ENCODE peak calls at places on chromosomes 11 and 22, in four cellular contexts. X, P, D and I are unnamed samples.

GRCh38 chr11:14258177-14258935 is 100.6 kb downstream of the RRAS2 start:
- DNase-seq in P (no peak), X (no peak), D (peak; percentile 69), I (no peak)

GRCh38 chr22:50531546-50532352 is 1.9 kb upstream of the TYMP start:
- DNase-seq in D (no peak), P (peak; percentile 24), X (peak; percentile 53), I (no peak)

GRCh38 chr11:116972692-116973091 is 125.5 kb downstream of the SIK3 start:
- DNase-seq in D (no peak), P (no peak), X (no peak), I (no peak)

GRCh38 chr11:60087239-60087638 is 1.2 kb upstream of the MS4A2 start:
- DNase-seq in X (no peak), D (no peak), P (no peak), I (no peak)

GRCh38 chr11:61493832-61494231 is 14.7 kb upstream of the LRRC10B start:
- DNase-seq in X (no peak), D (no peak), P (no peak), I (no peak)

GRCh38 chr11:10379022-10379421 is 74.1 kb downstream of the ADM start:
- DNase-seq in X (no peak), D (no peak), P (no peak), I (no peak)

GRCh38 chr11:63906585-63906984 is 10.4 kb downstream of the RCOR2 start:
- DNase-seq in X (peak; percentile 56), D (peak; percentile 15), P (no peak), I (no peak)

GRCh38 chr11:5369793-5370192 is 13.8 kb upstream of the OR51M1 start:
- DNase-seq in X (no peak), D (peak; percentile 30), P (no peak), I (no peak)

GRCh38 chr22:17218341-17218740 is 894 bp downstream of the ADA2 start:
- DNase-seq in X (no peak), P (no peak), D (no peak), I (no peak)

GRCh38 chr22:48547971-48548370 is 1279.7 kb downstream of the BRD1 start:
- DNase-seq in X (no peak), D (no peak), P (no peak), I (no peak)

GRCh38 chr11:75527938-75528845 is 2.5 kb upstream of the GDPD5 start:
- DNase-seq in D (no peak), P (no peak), X (no peak), I (no peak)

GRCh38 chr22:46078241-46079092 is 71.9 kb upstream of the PPARA start:
- DNase-seq in D (peak; percentile 94), X (no peak), P (peak; percentile 78), I (no peak)

GRCh38 chr11:2276999-2277328 is 6.6 kb upstream of the ASCL2 start:
- DNase-seq in P (no peak), D (no peak), X (no peak), I (no peak)

GRCh38 chr11:10909141-10909883 is 51.5 kb upstream of the ZBED5 start:
- DNase-seq in P (no peak), X (no peak), D (peak; percentile 82), I (no peak)

GRCh38 chr22:44500623-44501022 is 2.6 kb upstream of the RTL6 start:
- DNase-seq in X (no peak), D (no peak), P (peak; percentile 63), I (peak; percentile 67)

GRCh38 chr11:66277475-66278391 is at the start of gene CNIH2:
- DNase-seq in D (no peak), X (peak; percentile 41), P (no peak), I (no peak)

GRCh38 chr11:102495161-102496042 is 35.1 kb downstream of the MMP7 start:
- DNase-seq in P (peak; percentile 58), D (peak; percentile 80), X (peak; percentile 34), I (peak; percentile 85)

GRCh38 chr22:22799561-22799960 is 88.1 kb upstream of the IGLL5 start:
- DNase-seq in P (no peak), X (no peak), D (no peak), I (no peak)

GRCh38 chr22:29343313-29343805 is 27.9 kb upstream of the RASL10A start:
- DNase-seq in P (no peak), D (no peak), X (no peak), I (peak; percentile 43)

GRCh38 chr11:29272019-29272654 is 744.7 kb downstream of the KCNA4 start:
- DNase-seq in D (peak; percentile 59), P (no peak), X (no peak), I (no peak)

GRCh38 chr11:14148653-14149273 is 186.2 kb downstream of the SPON1 start:
- DNase-seq in D (peak; percentile 17), P (no peak), X (no peak), I (peak; percentile 54)

GRCh38 chr11:12995211-12995610 is 13.9 kb upstream of the RASSF10 start:
- DNase-seq in X (no peak), P (no peak), D (peak; percentile 15), I (no peak)

GRCh38 chr11:38169286-38169685 is 1571.2 kb upstream of the RAG2 start:
- DNase-seq in X (no peak), D (peak; percentile 59), P (no peak), I (no peak)

GRCh38 chr22:38135133-38135706 is 24.7 kb upstream of the BAIAP2L2 start:
- DNase-seq in P (no peak), X (no peak), D (peak; percentile 79), I (no peak)

GRCh38 chr11:133919330-133920108 is 37.2 kb downstream of the IGSF9B start:
- DNase-seq in D (no peak), X (no peak), P (no peak), I (no peak)

GRCh38 chr22:49018601-49019000 is 809.1 kb downstream of the BRD1 start:
- DNase-seq in P (no peak), X (peak; percentile 7), D (no peak), I (no peak)

GRCh38 chr11:17979770-17980371 is 33.0 kb downstream of the SERGEF start:
- DNase-seq in X (no peak), D (no peak), P (peak; percentile 21), I (peak; percentile 78)

GRCh38 chr11:1153105-1153950 is 4.4 kb upstream of the MUC5AC start:
- DNase-seq in X (no peak), D (no peak), P (peak; percentile 18), I (no peak)

GRCh38 chr11:120409655-120410054 is 73.4 kb downstream of the ARHGEF12 start:
- DNase-seq in P (no peak), D (no peak), X (no peak), I (no peak)

GRCh38 chr11:120344302-120345004 is 8.2 kb downstream of the ARHGEF12 start:
- DNase-seq in X (peak; percentile 50), D (peak; percentile 76), P (no peak), I (peak; percentile 32)

GRCh38 chr11:45899448-45900174 is 7.5 kb downstream of the FREY1 start:
- DNase-seq in P (peak; percentile 83), X (peak; percentile 78), D (peak; percentile 82), I (peak; percentile 63)

GRCh38 chr22:23182289-23183106 is 2.2 kb downstream of the BCR start:
- DNase-seq in X (peak; percentile 57), D (peak; percentile 19), P (peak; percentile 85), I (peak; percentile 82)

GRCh38 chr22:22803285-22803853 is 84.2 kb upstream of the IGLL5 start:
- DNase-seq in P (no peak), X (no peak), D (no peak), I (no peak)

GRCh38 chr22:31199187-31199586 is 12.9 kb upstream of the LIMK2 start:
- DNase-seq in D (no peak), P (no peak), X (no peak), I (no peak)

GRCh38 chr11:32416301-32416700 is 19.0 kb downstream of the WT1 start:
- DNase-seq in X (no peak), P (no peak), D (no peak), I (no peak)

GRCh38 chr11:60717956-60718355 is 6.6 kb upstream of the MS4A18 start:
- DNase-seq in D (no peak), X (no peak), P (no peak), I (no peak)

GRCh38 chr22:46077669-46078099 is 72.6 kb upstream of the PPARA start:
- DNase-seq in P (no peak), X (no peak), D (peak; percentile 58), I (no peak)